ENCODE peak calls at places on chromosomes 16 and 17, in ten cellular contexts. V is endothelial cell; L is pancreas; M is HFFc6; P is lung; B is CD8-positive, alpha-beta T cell; I is RWPE2; T is heart left ventricle; U is WTC11; F is left ventricle myocardium inferior. G is an unnamed sample.

GRCh38 chr17:31274252-31274651 is 22.8 kb downstream of the OMG start:
- DNase-seq in V (no peak), L (no peak), M (no peak), P (no peak), B (no peak), I (no peak), T (no peak), U (no peak), F (no peak), G (no peak)

GRCh38 chr17:59311051-59311468 is 20.4 kb upstream of the YPEL2 start:
- DNase-seq in V (peak; percentile 43), L (no peak), M (peak; percentile 48), P (peak; percentile 35), B (no peak), I (no peak), T (no peak), U (peak; percentile 18), F (no peak), G (no peak)

GRCh38 chr17:17570207-17570797 is 21.2 kb downstream of the PEMT start:
- DNase-seq in V (peak; percentile 49), L (peak; percentile 64), M (no peak), P (no peak), B (no peak), I (no peak), T (no peak), U (peak; percentile 60), F (peak; percentile 54), G (no peak)

GRCh38 chr17:40321502-40322416 is 12.8 kb downstream of the RARA start:
- DNase-seq in V (no peak), L (no peak), M (no peak), P (peak; percentile 37), B (no peak), I (no peak), T (peak; percentile 84), U (no peak), F (peak; percentile 79), G (peak; percentile 83)

GRCh38 chr17:43576563-43577229 is 30.6 kb upstream of the ETV4 start:
- DNase-seq in V (peak; percentile 78), L (peak; percentile 42), M (peak; percentile 58), P (peak; percentile 69), B (peak; percentile 37), I (no peak), T (peak; percentile 79), U (peak; percentile 85), F (peak; percentile 62), G (no peak)

GRCh38 chr16:28938721-28939120 is 7.0 kb downstream of the CD19 start:
- DNase-seq in V (no peak), L (no peak), M (no peak), P (no peak), B (no peak), I (no peak), T (no peak), U (no peak), F (no peak), G (no peak)

GRCh38 chr17:61635913-61636432 is 45.0 kb upstream of the NACA2 start:
- DNase-seq in V (peak; percentile 54), L (peak; percentile 17), M (peak; percentile 49), P (no peak), B (peak; percentile 15), I (no peak), T (no peak), U (peak; percentile 49), F (no peak), G (no peak)

GRCh38 chr17:14311186-14311705 is 10.4 kb downstream of the HS3ST3B1 start:
- DNase-seq in V (no peak), L (no peak), M (no peak), P (no peak), B (no peak), I (no peak), T (no peak), U (no peak), F (no peak), G (no peak)

GRCh38 chr17:47729486-47729885 is 3.5 kb upstream of the TBX21 start:
- DNase-seq in V (no peak), L (no peak), M (no peak), P (no peak), B (no peak), I (peak; percentile 23), T (peak; percentile 25), U (no peak), F (no peak), G (peak; percentile 36)

GRCh38 chr17:4897198-4897657 is 2.1 kb upstream of the C17orf107 start:
- DNase-seq in V (no peak), L (no peak), M (no peak), P (no peak), B (no peak), I (no peak), T (peak; percentile 30), U (no peak), F (no peak), G (no peak)

GRCh38 chr17:31417051-31417792 is 25.7 kb downstream of the RAB11FIP4 start:
- DNase-seq in V (no peak), L (no peak), M (no peak), P (no peak), B (no peak), I (no peak), T (no peak), U (no peak), F (no peak), G (peak; percentile 59)

GRCh38 chr17:58245428-58246103 is 7.2 kb downstream of the LPO start:
- DNase-seq in V (no peak), L (no peak), M (no peak), P (no peak), B (no peak), I (no peak), T (no peak), U (no peak), F (no peak), G (no peak)

GRCh38 chr16:53881371-53881770 is 177.4 kb downstream of the FTO start:
- DNase-seq in V (no peak), L (no peak), M (peak; percentile 77), P (no peak), B (no peak), I (no peak), T (no peak), U (no peak), F (no peak), G (no peak)

GRCh38 chr17:46139365-46140210 is 53.6 kb downstream of the KANSL1 start:
- DNase-seq in V (no peak), L (no peak), M (no peak), P (no peak), B (no peak), I (no peak), T (no peak), U (no peak), F (no peak), G (no peak)

GRCh38 chr16:22353188-22353919 is 21.1 kb downstream of the CDR2 start:
- DNase-seq in V (no peak), L (no peak), M (peak; percentile 87), P (no peak), B (no peak), I (no peak), T (no peak), U (no peak), F (no peak), G (no peak)

GRCh38 chr17:34474706-34475105 is 104.7 kb upstream of the TMEM132E start:
- DNase-seq in V (no peak), L (no peak), M (no peak), P (no peak), B (no peak), I (no peak), T (no peak), U (peak; percentile 28), F (no peak), G (no peak)

GRCh38 chr16:20614201-20615141 is 38.3 kb upstream of the ACSM2B start:
- DNase-seq in V (no peak), L (peak; percentile 58), M (no peak), P (peak; percentile 76), B (no peak), I (no peak), T (peak; percentile 54), U (no peak), F (no peak), G (no peak)

GRCh38 chr16:1941924-1942809 is 832 bp downstream of the MSRB1 start:
- DNase-seq in V (no peak), L (peak; percentile 72), M (no peak), P (peak; percentile 61), B (no peak), I (peak; percentile 57), T (no peak), U (no peak), F (no peak), G (peak; percentile 89)

GRCh38 chr17:45836047-45837044 is 8.3 kb upstream of the SPPL2C start:
- DNase-seq in V (no peak), L (no peak), M (no peak), P (no peak), B (no peak), I (no peak), T (peak; percentile 33), U (no peak), F (no peak), G (no peak)

GRCh38 chr17:42310281-42311156 is 22.2 kb downstream of the STAT5A start:
- DNase-seq in V (no peak), L (no peak), M (no peak), P (no peak), B (no peak), I (no peak), T (no peak), U (peak; percentile 38), F (no peak), G (no peak)
- TF ChIP-seq CTCF in V (no peak), L (no peak), M (no peak), P (no peak), B (no peak), I (no peak), T (no peak), U (no peak), F (no peak), G (no peak)

GRCh38 chr17:75645889-75646625 is 12.8 kb downstream of the SMIM5 start:
- DNase-seq in V (no peak), L (peak; percentile 90), M (no peak), P (peak; percentile 84), B (no peak), I (peak; percentile 84), T (peak; percentile 60), U (no peak), F (no peak), G (peak; percentile 53)
- TF ChIP-seq CTCF in V (no peak), L (no peak), M (no peak), P (no peak), B (no peak), I (no peak), T (no peak), U (no peak), F (no peak), G (no peak)

DNA sequence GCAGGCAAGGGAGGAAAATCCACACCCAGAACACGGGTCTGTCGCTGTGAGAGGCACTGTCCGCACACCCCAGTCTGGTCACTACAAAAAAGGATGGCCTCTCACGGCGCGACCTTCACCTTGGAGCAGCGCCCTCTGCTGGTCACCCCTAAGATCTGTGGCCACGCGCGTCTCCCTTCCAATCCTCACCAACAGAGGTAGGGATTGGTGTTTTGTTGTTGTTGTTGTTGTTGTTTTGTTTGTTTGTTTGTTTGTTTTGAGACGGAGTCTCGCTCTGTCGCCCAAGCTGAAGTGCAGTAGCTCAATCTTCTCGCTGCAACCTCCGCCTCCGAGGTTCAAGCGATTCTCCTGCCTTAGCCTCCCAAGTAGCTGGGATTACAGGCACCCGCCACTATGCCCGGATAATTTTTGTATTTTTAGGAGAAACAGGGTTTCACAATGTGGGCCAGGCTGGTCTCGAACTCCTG is 15.0 kb upstream of the C17orf58 start:
- DNase-seq in V (peak; percentile 70), L (no peak), M (no peak), P (peak; percentile 57), B (no peak), I (no peak), T (peak; percentile 80), U (peak; percentile 82), F (peak; percentile 56), G (peak; percentile 22)
- TF ChIP-seq CTCF in V (peak; percentile 72), L (peak; percentile 38), M (peak; percentile 88), P (peak; percentile 54), B (peak; percentile 77), I (peak; percentile 79), T (peak; percentile 60), U (peak; percentile 87), F (peak; percentile 72), G (peak; percentile 80)

GRCh38 chr16:30797670-30798309 is 10.8 kb upstream of the ZNF629 start:
- DNase-seq in V (no peak), L (no peak), M (no peak), P (no peak), B (no peak), I (no peak), T (no peak), U (no peak), F (no peak), G (no peak)
- TF ChIP-seq CTCF in V (no peak), L (no peak), M (peak; percentile 22), P (no peak), B (no peak), I (peak; percentile 12), T (no peak), U (no peak), F (no peak), G (peak; percentile 22)